ENCODE peak calls at places on chromosomes 5 and 9, in four cellular contexts. B is heart left ventricle, C is Calu3, A is cerebellum. S is an unnamed sample.

GRCh38 chr5:169980418-169981053 is at the start of gene INSYN2B:
- DNase-seq in B (no peak), A (peak), C (peak), S (peak)

GRCh38 chr5:86979801-86980510 is 287.7 kb upstream of the RASA1 start:
- DNase-seq in C (peak), B (no peak), A (no peak), S (no peak)

GRCh38 chr9:1514241-1514640 is 464.1 kb downstream of the DMRT2 start:
- DNase-seq in C (no peak), A (no peak), B (no peak), S (no peak)

GRCh38 chr5:169923988-169924387 is 56.3 kb downstream of the INSYN2B start:
- DNase-seq in A (no peak), C (no peak), B (no peak), S (no peak)

GRCh38 chr5:41637869-41638268 is 127.5 kb upstream of the PLCXD3 start:
- DNase-seq in A (no peak), C (no peak), B (no peak), S (no peak)

GRCh38 chr5:37786855-37787254 is 53.0 kb downstream of the GDNF start:
- DNase-seq in C (no peak), A (no peak), B (no peak), S (no peak)

GRCh38 chr5:64947031-64947430 is 178.3 kb downstream of the CWC27 start:
- DNase-seq in C (peak), B (no peak), A (peak), S (no peak)

GRCh38 chr5:142601432-142601831 is 84.5 kb downstream of the FGF1 start:
- DNase-seq in C (peak), B (no peak), A (no peak), S (no peak)

GRCh38 chr9:4933861-4934260 is 51.2 kb upstream of the JAK2 start:
- DNase-seq in A (no peak), C (no peak), B (no peak), S (no peak)

GRCh38 chr9:73806876-73807275 is 655.2 kb downstream of the ANXA1 start:
- DNase-seq in B (no peak), C (no peak), A (no peak), S (no peak)

GRCh38 chr9:129166962-129167557 is 11.0 kb downstream of the IER5L start:
- DNase-seq in A (no peak), C (peak), B (peak), S (no peak)

GRCh38 chr5:132446621-132447020 is 44.0 kb downstream of the IRF1 start:
- DNase-seq in B (no peak), A (peak), C (no peak), S (peak)

GRCh38 chr5:93893050-93893449 is 151.7 kb upstream of the POU5F2 start:
- DNase-seq in A (no peak), C (no peak), B (no peak), S (no peak)

GRCh38 chr5:116097301-116097700 is 12.5 kb downstream of the COMMD10 start:
- DNase-seq in C (no peak), B (no peak), A (no peak), S (no peak)

GRCh38 chr9:116027951-116028350 is 125.6 kb upstream of the PAPPA start:
- DNase-seq in A (no peak), B (no peak), C (no peak), S (no peak)

GRCh38 chr5:1703352-1704050 is 96.1 kb downstream of the MRPL36 start:
- DNase-seq in A (no peak), B (no peak), C (no peak), S (no peak)

GRCh38 chr9:101582593-101582992 is 12.2 kb downstream of the PPP3R2 start:
- DNase-seq in A (no peak), B (no peak), C (no peak), S (no peak)

GRCh38 chr9:68560131-68560844 is 19.6 kb upstream of the TMEM252 start:
- DNase-seq in C (peak), A (no peak), B (peak), S (peak)

GRCh38 chr5:1801954-1802295 is 718 bp downstream of the NDUFS6 start:
- DNase-seq in A (peak), C (peak), B (no peak), S (no peak)

GRCh38 chr5:9265391-9266287 is 280.2 kb downstream of the SEMA5A start:
- DNase-seq in A (no peak), B (peak), C (no peak), S (no peak)

GRCh38 chr9:134991808-134992754 is 74.4 kb upstream of the FCN1 start:
- DNase-seq in A (no peak), B (no peak), C (no peak), S (no peak)

GRCh38 chr9:36897019-36897418 is 137.0 kb downstream of the PAX5 start:
- DNase-seq in C (no peak), A (no peak), B (no peak), S (no peak)

GRCh38 chr5:66540078-66540477 is 56.1 kb upstream of the MAST4 start:
- DNase-seq in B (no peak), C (no peak), A (no peak), S (no peak)

GRCh38 chr9:133114451-133114885 is 6.6 kb downstream of the RALGDS start:
- DNase-seq in B (peak), A (peak), C (no peak), S (peak)

GRCh38 chr5:67393211-67393610 is 196.6 kb upstream of the CD180 start:
- DNase-seq in C (no peak), B (no peak), A (no peak), S (no peak)

GRCh38 chr5:175867587-175868347 is 3.6 kb upstream of the CPLX2 start:
- DNase-seq in A (peak), B (no peak), C (peak), S (peak)

GRCh38 chr5:43251754-43252153 is 59.7 kb downstream of the NIM1K start:
- DNase-seq in A (no peak), B (no peak), C (no peak), S (no peak)

GRCh38 chr5:73709536-73710129 is 83.6 kb downstream of the ARHGEF28 start:
- DNase-seq in C (no peak), A (no peak), B (no peak), S (no peak)

GRCh38 chr5:132525299-132525724 is 18.0 kb downstream of the IL5 start:
- DNase-seq in A (no peak), C (no peak), B (no peak), S (no peak)

GRCh38 chr9:134390537-134390936 is 64.3 kb downstream of the RXRA start:
- DNase-seq in B (no peak), A (no peak), C (no peak), S (no peak)

GRCh38 chr9:104743377-104743985 is 4.0 kb upstream of the NIPSNAP3A start:
- DNase-seq in B (no peak), A (peak), C (peak), S (no peak)

GRCh38 chr5:55816342-55816741 is 34.8 kb upstream of the IL31RA start:
- DNase-seq in C (no peak), A (no peak), B (no peak), S (no peak)

GRCh38 chr9:90300901-90301688 is 341.5 kb downstream of the DIRAS2 start:
- DNase-seq in C (peak), B (peak), A (no peak), S (no peak)

GRCh38 chr5:176543428-176544182 is 5.5 kb upstream of the CDHR2 start:
- DNase-seq in B (peak), C (peak), A (peak), S (peak)

GRCh38 chr9:133127340-133127981 is 6.4 kb upstream of the RALGDS start:
- DNase-seq in B (no peak), A (peak), C (peak), S (peak)

GRCh38 chr5:54905942-54906537 is 79.4 kb downstream of the ESM1 start:
- DNase-seq in C (peak), A (no peak), B (no peak), S (peak)

GRCh38 chr5:104456122-104456521 is 893.5 kb upstream of the NUDT12 start:
- DNase-seq in A (no peak), C (no peak), B (no peak), S (no peak)

GRCh38 chr5:36444582-36444999 is 142.9 kb upstream of the RANBP3L start:
- DNase-seq in B (no peak), A (peak), C (peak), S (no peak)

GRCh38 chr9:101465330-101465915 is 29.8 kb upstream of the ALDOB start:
- DNase-seq in C (peak), B (no peak), A (no peak), S (peak)

S was measured in right lobe of liver.